ENCODE peak calls at places on chromosomes 2 and 18, in four cellular contexts. M is head of caudate nucleus, F is heart left ventricle, X is Kasumi-1. N is an unnamed sample.

GRCh38 chr2:43169091-43169936 is 57.1 kb downstream of the ZFP36L2 start:
- DNase-seq in M (no peak), F (peak), X (peak), N (no peak)

GRCh38 chr2:239577913-239578312 is 177.1 kb upstream of the HDAC4 start:
- DNase-seq in M (no peak), F (no peak), X (no peak), N (no peak)

GRCh38 chr2:60530660-60531276 is 22.7 kb downstream of the BCL11A start:
- DNase-seq in M (peak), F (peak), X (peak), N (no peak)

GRCh38 chr2:223218587-223219178 is 166.7 kb downstream of the KCNE4 start:
- DNase-seq in M (no peak), F (no peak), X (no peak), N (no peak)

GRCh38 chr2:219368690-219369108 is 19.0 kb downstream of the DNPEP start:
- DNase-seq in M (no peak), F (no peak), X (no peak), N (no peak)

GRCh38 chr18:63986885-63987284 is 17.0 kb downstream of the SERPINB8 start:
- DNase-seq in M (no peak), F (no peak), X (no peak), N (no peak)

GRCh38 chr2:173929441-173929840 is 35.7 kb downstream of the SP3 start:
- DNase-seq in M (no peak), F (no peak), X (no peak), N (no peak)

GRCh38 chr2:201130524-201131186 is 14.7 kb downstream of the CFLAR start:
- DNase-seq in M (no peak), F (no peak), X (peak), N (no peak)

GRCh38 chr2:165015052-165015642 is 59.8 kb upstream of the SLC38A11 start:
- DNase-seq in M (peak), F (peak), X (peak), N (peak)

GRCh38 chr18:78725426-78725825 is 254.2 kb upstream of the SALL3 start:
- DNase-seq in M (no peak), F (no peak), X (no peak), N (no peak)

GRCh38 chr2:88452151-88452851 is at the start of gene FOXI3:
- DNase-seq in M (no peak), F (no peak), X (no peak), N (no peak)

GRCh38 chr2:120817136-120817955 is 81.7 kb downstream of the GLI2 start:
- DNase-seq in M (no peak), F (peak), X (no peak), N (no peak)

GRCh38 chr2:211816739-211817138 is 721.9 kb downstream of the ERBB4 start:
- DNase-seq in M (no peak), F (no peak), X (no peak), N (no peak)

GRCh38 chr2:184646177-184646576 is 47.8 kb downstream of the ZNF804A start:
- DNase-seq in M (no peak), F (no peak), X (no peak), N (no peak)

GRCh38 chr2:240069846-240070245 is 16.5 kb upstream of the OR6B3 start:
- DNase-seq in M (no peak), F (no peak), X (no peak), N (no peak)